ENCODE peak calls at places on chromosomes 11 and 22, in five cellular contexts. N is stimulated activated naive CD8-positive, alpha-beta T cell treated with anti-CD3 and anti-CD28 coated beads, Interleukin-15, Interleukin-2, amounts not matched to agents 100 U/mL and 50 U/mL, for 24 hours; B is GM23338; H is Daoy; S is HFFc6. D is an unnamed sample.

GRCh38 chr11:56932572-56933235 is 56.0 kb upstream of the OR5AK2 start:
- DNase-seq in H (peak; percentile 1), S (peak; percentile 56), N (no peak), B (no peak), D (no peak)

GRCh38 chr11:2142762-2143202 is 3.6 kb upstream of the IGF2 start:
- DNase-seq in B (no peak), N (peak; percentile 58), S (peak; percentile 30), H (peak; percentile 74), D (no peak)

GRCh38 chr11:46202149-46202548 is 75.3 kb upstream of the CREB3L1 start:
- DNase-seq in H (peak; percentile 39), S (no peak), N (no peak), B (peak; percentile 75), D (no peak)

GRCh38 chr11:108880510-108880909 is 215.6 kb downstream of the DDX10 start:
- DNase-seq in N (no peak), H (no peak), S (no peak), B (no peak), D (no peak)

GRCh38 chr11:1049911-1050580 is 13.5 kb upstream of the MUC6 start:
- DNase-seq in S (no peak), H (peak; percentile 1), N (no peak), B (no peak), D (no peak)

GRCh38 chr11:118156531-118157185 is 4.0 kb upstream of the SCN4B start:
- DNase-seq in B (peak; percentile 74), H (no peak), N (peak; percentile 24), S (no peak), D (peak; percentile 66)

GRCh38 chr11:116459644-116460043 is 313.1 kb downstream of the BUD13 start:
- DNase-seq in B (no peak), S (no peak), H (no peak), N (no peak), D (no peak)

GRCh38 chr11:14544611-14545010 is 24.4 kb upstream of the PSMA1 start:
- DNase-seq in H (no peak), S (no peak), B (no peak), N (no peak), D (no peak)

GRCh38 chr11:6618117-6619020 is 853 bp downstream of the TPP1 start:
- DNase-seq in N (peak; percentile 54), B (no peak), S (peak; percentile 71), H (peak; percentile 41), D (peak; percentile 40)

GRCh38 chr11:102386376-102386775 is 39.4 kb downstream of the BIRC2 start:
- DNase-seq in S (no peak), H (no peak), B (no peak), N (no peak), D (no peak)

GRCh38 chr22:48428556-48429371 is 1398.9 kb downstream of the BRD1 start:
- DNase-seq in B (no peak), H (no peak), N (no peak), S (peak; percentile 1), D (no peak)

GRCh38 chr11:134244593-134244992 is 8.6 kb downstream of the THYN1 start:
- DNase-seq in H (no peak), N (no peak), S (peak; percentile 34), B (peak; percentile 44), D (no peak)

GRCh38 chr11:32456864-32457263 is 21.5 kb upstream of the WT1 start:
- DNase-seq in B (no peak), H (no peak), N (no peak), S (no peak), D (no peak)

D was measured in NCI-H82.